ENCODE peak calls at places on chromosome 10, in nine cellular contexts. S, I, P, R, Y, K, D, Q and C are unnamed samples.

GRCh38 chr10:72069751-72070501 is 18.4 kb downstream of the SPOCK2 start:
- DNase-seq in P (no peak), Y (no peak), I (no peak), R (no peak), S (no peak), Q (no peak), K (no peak), D (no peak), C (no peak)

GRCh38 chr10:44949127-44949802 is 10.3 kb upstream of the RASSF4 start:
- DNase-seq in Y (no peak), P (no peak), R (no peak), S (no peak), I (no peak), Q (no peak), K (no peak), D (no peak), C (no peak)

GRCh38 chr10:43076876-43077420 is at the start of gene RET:
- DNase-seq in Q (no peak), D (peak), Y (no peak), K (no peak), R (no peak), P (no peak), S (peak), I (no peak), C (peak)

GRCh38 chr10:88092975-88093374 is 229.6 kb downstream of the PTEN start:
- DNase-seq in S (no peak), Q (peak), Y (no peak), D (no peak), R (no peak), K (no peak), P (no peak), I (no peak), C (no peak)

GRCh38 chr10:92702301-92702916 is 12.7 kb downstream of the HHEX start:
- DNase-seq in D (no peak), R (no peak), I (no peak), Y (no peak), Q (no peak), S (no peak), K (no peak), P (no peak), C (no peak)

GRCh38 chr10:112650588-112651030 is 203.6 kb downstream of the VTI1A start:
- DNase-seq in Q (no peak), I (peak), R (no peak), P (no peak), Y (peak), S (peak), D (no peak), K (no peak), C (no peak)

GRCh38 chr10:78931333-78932083 is 137.3 kb upstream of the ZMIZ1 start:
- DNase-seq in Q (no peak), R (peak), K (no peak), I (peak), D (no peak), Y (peak), S (no peak), P (peak), C (no peak)

GRCh38 chr10:123621492-123621891 is 44.7 kb upstream of the GPR26 start:
- DNase-seq in Q (no peak), P (no peak), R (no peak), S (no peak), Y (no peak), K (no peak), D (no peak), I (no peak), C (no peak)

GRCh38 chr10:52128056-52128683 is 185.9 kb upstream of the DKK1 start:
- DNase-seq in D (peak), K (no peak), P (no peak), S (no peak), Q (no peak), I (no peak), R (no peak), Y (no peak), C (no peak)

GRCh38 chr10:24519950-24520349 is 203.7 kb downstream of the ARHGAP21 start:
- DNase-seq in K (peak), Y (no peak), Q (no peak), I (no peak), D (no peak), S (no peak), R (no peak), P (no peak), C (no peak)

GRCh38 chr10:86321568-86321967 is 45.0 kb downstream of the GRID1 start:
- DNase-seq in Y (no peak), R (no peak), P (no peak), D (no peak), Q (no peak), S (no peak), I (no peak), K (no peak), C (no peak)

GRCh38 chr10:50224330-50224952 is 26.9 kb downstream of the ASAH2 start:
- DNase-seq in Y (peak), K (no peak), Q (no peak), P (no peak), I (peak), S (peak), D (peak), R (peak), C (no peak)

GRCh38 chr10:10914129-10914528 is 103.5 kb upstream of the CELF2 start:
- DNase-seq in S (no peak), D (no peak), R (no peak), P (peak), Y (no peak), Q (no peak), K (no peak), I (peak), C (no peak)

GRCh38 chr10:6065406-6065805 is 3.2 kb upstream of the IL2RA start:
- DNase-seq in Y (no peak), Q (no peak), S (no peak), K (no peak), R (no peak), P (no peak), D (no peak), I (no peak), C (no peak)

GRCh38 chr10:2970190-2970823 is 97.0 kb upstream of the PFKP start:
- DNase-seq in Y (no peak), R (no peak), S (no peak), I (no peak), P (no peak), Q (no peak), K (no peak), D (no peak), C (no peak)

GRCh38 chr10:88810196-88810961 is 7.8 kb downstream of the LIPM start:
- DNase-seq in D (no peak), Y (peak), P (no peak), I (peak), R (peak), K (no peak), Q (no peak), S (peak), C (no peak)

GRCh38 chr10:79022565-79023488 is 45.9 kb upstream of the ZMIZ1 start:
- DNase-seq in Y (peak), Q (no peak), S (peak), R (no peak), D (no peak), I (no peak), K (no peak), P (no peak), C (no peak)

GRCh38 chr10:78438094-78438906 is 404.6 kb downstream of the RPS24 start:
- DNase-seq in K (no peak), S (no peak), I (no peak), R (no peak), Y (no peak), D (no peak), P (no peak), Q (no peak), C (no peak)

GRCh38 chr10:51846856-51847506 is 147.6 kb upstream of the CSTF2T start:
- DNase-seq in K (no peak), P (no peak), Q (no peak), I (no peak), Y (no peak), S (no peak), D (no peak), R (no peak), C (no peak)

GRCh38 chr10:75754096-75754495 is 322.7 kb downstream of the LRMDA start:
- DNase-seq in Y (no peak), S (no peak), D (no peak), R (no peak), I (no peak), P (no peak), Q (no peak), K (no peak), C (no peak)

GRCh38 chr10:97849101-97849490 is 547 bp upstream of the GOLGA7B start:
- DNase-seq in Q (no peak), K (no peak), R (no peak), P (no peak), I (no peak), D (no peak), Y (no peak), S (peak), C (no peak)
- TF ChIP-seq CTCF in Q (no peak), K (no peak), R (no peak), P (no peak), I (no peak), D (no peak), Y (no peak), S (no peak), C (no peak)

GRCh38 chr10:19411119-19411518 is 362.5 kb downstream of the MALRD1 start:
- DNase-seq in I (no peak), K (no peak), Q (no peak), P (no peak), D (no peak), Y (no peak), R (no peak), S (no peak), C (no peak)
- TF ChIP-seq CTCF in I (no peak), K (no peak), Q (no peak), P (no peak), D (no peak), Y (no peak), R (peak), S (no peak), C (no peak)

GRCh38 chr10:389391-389790 is 254.1 kb downstream of the ZMYND11 start:
- DNase-seq in S (no peak), Y (no peak), P (no peak), K (no peak), Q (no peak), D (no peak), I (no peak), R (no peak), C (no peak)
- TF ChIP-seq CTCF in S (no peak), Y (no peak), P (no peak), K (no peak), Q (no peak), D (no peak), I (no peak), R (no peak), C (no peak)

GRCh38 chr10:93821051-93821772 is 63.5 kb downstream of the LGI1 start:
- DNase-seq in P (no peak), Y (peak), R (no peak), D (no peak), I (no peak), K (no peak), S (peak), Q (no peak), C (no peak)
- TF ChIP-seq CTCF in P (peak), Y (peak), R (peak), D (peak), I (peak), K (no peak), S (no peak), Q (no peak), C (peak)

GRCh38 chr10:17178006-17178405 is 23.5 kb downstream of the TRDMT1 start:
- DNase-seq in Y (no peak), I (no peak), P (no peak), S (no peak), R (no peak), Q (no peak), K (no peak), D (no peak), C (no peak)
- TF ChIP-seq CTCF in Y (no peak), I (no peak), P (no peak), S (no peak), R (no peak), Q (no peak), K (no peak), D (no peak), C (no peak)

GRCh38 chr10:80168679-80169380 is 36.3 kb downstream of the PLAC9 start:
- DNase-seq in P (no peak), R (no peak), S (no peak), Q (no peak), D (no peak), Y (no peak), K (no peak), I (no peak), C (no peak)
- TF ChIP-seq CTCF in P (no peak), R (no peak), S (no peak), Q (no peak), D (no peak), Y (peak), K (no peak), I (peak), C (no peak)

GRCh38 chr10:131429141-131429540 is 117.6 kb upstream of the TCERG1L start:
- DNase-seq in P (no peak), K (no peak), Y (no peak), S (no peak), D (no peak), R (no peak), I (no peak), Q (no peak), C (no peak)

GRCh38 chr10:131425752-131426529 is 114.4 kb upstream of the TCERG1L start:
- DNase-seq in P (no peak), Y (no peak), D (no peak), S (no peak), R (no peak), I (no peak), Q (no peak), K (no peak), C (no peak)

GRCh38 chr10:131427253-131427652 is 115.7 kb upstream of the TCERG1L start:
- DNase-seq in K (no peak), S (no peak), R (no peak), I (no peak), D (no peak), Y (no peak), Q (no peak), P (no peak), C (no peak)

GRCh38 chr10:131426530-131426898 is 115.0 kb upstream of the TCERG1L start:
- DNase-seq in D (no peak), P (no peak), Q (no peak), R (no peak), I (no peak), Y (no peak), S (no peak), K (no peak), C (no peak)

GRCh38 chr10:131427901-131428300 is 116.4 kb upstream of the TCERG1L start:
- DNase-seq in R (no peak), S (no peak), Y (no peak), K (no peak), I (no peak), D (no peak), Q (no peak), P (no peak), C (no peak)
- TF ChIP-seq CTCF in R (no peak), S (no peak), Y (no peak), K (no peak), I (no peak), D (no peak), Q (no peak), P (no peak), C (no peak)

DNA sequence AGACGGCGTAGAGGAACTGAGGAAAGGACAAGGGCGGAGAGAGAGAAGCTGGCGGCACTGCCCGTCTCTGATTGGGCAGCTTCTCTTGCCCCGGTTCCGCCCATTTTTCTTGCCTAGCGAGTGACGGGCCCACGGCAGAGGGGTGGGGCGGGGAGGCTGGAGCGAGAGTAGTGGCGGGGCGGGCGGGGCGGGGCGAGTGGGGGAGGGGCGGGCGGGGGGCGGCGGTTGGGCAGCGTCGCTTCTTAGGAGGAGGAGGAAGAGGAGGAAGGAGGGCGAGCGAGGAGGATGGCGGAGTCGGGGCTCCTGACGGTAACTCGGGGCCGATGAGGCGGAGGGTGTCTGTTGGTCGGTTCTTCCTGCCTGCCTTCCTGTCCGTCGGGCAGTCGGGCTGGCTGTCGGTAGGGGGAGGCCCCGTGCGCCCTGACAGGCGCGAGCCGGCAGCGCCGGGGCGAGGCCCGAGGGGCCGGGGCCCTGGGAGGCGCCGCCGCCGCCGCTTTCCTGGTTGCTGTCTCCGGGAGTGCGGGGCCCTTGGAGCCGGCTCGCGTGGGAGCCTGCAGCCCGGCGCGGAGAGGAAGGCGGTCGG is at the start of gene SHOC2:
- DNase-seq in R (no peak), Q (peak), I (no peak), D (peak), K (peak), S (peak), Y (no peak), P (peak), C (no peak)
- TF ChIP-seq CTCF in R (peak), Q (no peak), I (peak), D (no peak), K (no peak), S (no peak), Y (peak), P (no peak), C (no peak)

DNA sequence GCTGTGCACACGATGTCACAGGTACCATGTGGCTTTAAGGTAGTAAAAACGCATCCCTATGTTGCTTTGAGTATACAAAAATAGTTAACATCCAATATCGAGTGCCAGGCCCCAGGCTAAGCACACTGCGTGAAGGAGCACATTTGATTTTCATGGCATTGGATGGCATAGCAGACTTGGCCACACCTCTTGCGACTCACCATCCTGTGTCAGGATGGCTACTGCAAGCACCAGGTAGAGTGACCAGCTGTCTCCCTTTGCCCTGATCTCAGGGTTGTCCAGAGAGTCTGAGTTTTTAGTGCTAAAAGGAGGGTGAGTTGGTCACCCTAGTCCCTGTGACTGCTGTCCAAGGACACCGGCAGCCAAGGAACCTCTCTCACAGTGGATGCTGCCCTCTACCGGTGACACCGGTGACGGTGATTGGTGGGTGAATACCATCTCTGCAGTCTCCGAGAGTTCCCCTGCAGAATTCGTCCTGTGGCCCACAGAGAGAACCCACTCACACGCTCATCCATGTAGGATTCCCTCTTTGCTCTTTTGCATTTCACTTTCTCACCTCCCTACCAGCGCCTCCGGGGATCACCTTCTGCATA is 76.1 kb downstream of the BICC1 start:
- DNase-seq in R (no peak), K (no peak), D (peak), I (no peak), Q (no peak), S (peak), Y (no peak), P (no peak), C (no peak)
- TF ChIP-seq CTCF in R (peak), K (no peak), D (no peak), I (peak), Q (no peak), S (no peak), Y (peak), P (no peak), C (no peak)

GRCh38 chr10:111035542-111035941 is 41.3 kb upstream of the ADRA2A start:
- DNase-seq in K (no peak), R (no peak), D (no peak), Y (no peak), S (no peak), I (no peak), Q (no peak), P (no peak), C (no peak)

GRCh38 chr10:111039522-111039921 is 37.3 kb upstream of the ADRA2A start:
- DNase-seq in P (no peak), Y (no peak), I (no peak), K (no peak), R (no peak), D (no peak), S (no peak), Q (no peak), C (no peak)

GRCh38 chr10:111034598-111035310 is 42.1 kb upstream of the ADRA2A start:
- DNase-seq in P (no peak), Q (no peak), Y (no peak), S (no peak), D (no peak), R (no peak), I (no peak), K (no peak), C (no peak)

DNA sequence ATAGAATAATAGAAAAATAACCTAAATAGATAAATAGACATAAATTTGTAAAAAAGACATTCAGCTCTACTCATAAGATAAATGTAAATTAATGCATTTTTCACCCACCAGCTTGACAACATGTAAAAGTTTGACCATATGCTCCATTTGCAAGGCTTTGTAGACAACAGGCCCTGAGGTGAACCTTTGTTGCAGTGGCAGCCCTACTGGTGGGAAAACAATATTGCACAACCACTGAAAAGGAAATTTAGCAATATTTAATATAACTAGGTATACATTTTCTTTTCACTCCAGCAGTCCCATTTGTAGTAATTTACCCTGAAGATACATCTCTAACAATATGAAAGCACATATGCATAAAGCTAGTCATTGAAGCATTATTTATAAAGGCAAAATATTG is 39.0 kb upstream of the ADRA2A start:
- DNase-seq in K (no peak), D (no peak), Q (no peak), S (peak), I (no peak), R (no peak), Y (peak), P (no peak), C (no peak)
- TF ChIP-seq CTCF in K (no peak), D (peak), Q (no peak), S (no peak), I (peak), R (peak), Y (peak), P (no peak), C (no peak)